ENCODE peak calls at places on chromosomes 6 and 20, in four cellular contexts. One of them, this sample, is unnamed.

GRCh38 chr20:57865266-57865665 is 155.5 kb upstream of the PMEPA1 start:
- ATAC-seq in sciatic nerve: no peak
- ATAC-seq in RWPE2: no peak
- ATAC-seq in activated naive CD8-positive, alpha-beta T cell treated with anti-CD3 and anti-CD28 coated beads, Interleukin-2, amount 50 U/mL, for 24 hours: no peak
- ATAC-seq in this sample: no peak

GRCh38 chr6:1227935-1228753 is 83.8 kb upstream of the FOXQ1 start:
- ATAC-seq in sciatic nerve: no peak
- ATAC-seq in RWPE2: no peak
- ATAC-seq in activated naive CD8-positive, alpha-beta T cell treated with anti-CD3 and anti-CD28 coated beads, Interleukin-2, amount 50 U/mL, for 24 hours: no peak
- ATAC-seq in this sample: peak; percentile 61

GRCh38 chr6:168017629-168018028 is 20.2 kb downstream of the KIF25 start:
- ATAC-seq in sciatic nerve: no peak
- ATAC-seq in RWPE2: no peak
- ATAC-seq in activated naive CD8-positive, alpha-beta T cell treated with anti-CD3 and anti-CD28 coated beads, Interleukin-2, amount 50 U/mL, for 24 hours: no peak
- ATAC-seq in this sample: no peak

GRCh38 chr6:110755411-110755834 is 59.8 kb downstream of the CDK19 start:
- ATAC-seq in sciatic nerve: no peak
- ATAC-seq in RWPE2: no peak
- ATAC-seq in activated naive CD8-positive, alpha-beta T cell treated with anti-CD3 and anti-CD28 coated beads, Interleukin-2, amount 50 U/mL, for 24 hours: no peak
- ATAC-seq in this sample: no peak

GRCh38 chr20:38789503-38790209 is 15.8 kb upstream of the PPP1R16B start:
- ATAC-seq in sciatic nerve: no peak
- ATAC-seq in RWPE2: peak; percentile 77
- ATAC-seq in activated naive CD8-positive, alpha-beta T cell treated with anti-CD3 and anti-CD28 coated beads, Interleukin-2, amount 50 U/mL, for 24 hours: no peak
- ATAC-seq in this sample: peak; percentile 91

GRCh38 chr6:137111296-137112066 is 62.0 kb downstream of the IL22RA2 start:
- ATAC-seq in sciatic nerve: no peak
- ATAC-seq in RWPE2: no peak
- ATAC-seq in activated naive CD8-positive, alpha-beta T cell treated with anti-CD3 and anti-CD28 coated beads, Interleukin-2, amount 50 U/mL, for 24 hours: no peak
- ATAC-seq in this sample: no peak

GRCh38 chr20:12570371-12570770 is 438.4 kb upstream of the SPTLC3 start:
- ATAC-seq in sciatic nerve: no peak
- ATAC-seq in RWPE2: peak; percentile 35
- ATAC-seq in activated naive CD8-positive, alpha-beta T cell treated with anti-CD3 and anti-CD28 coated beads, Interleukin-2, amount 50 U/mL, for 24 hours: no peak
- ATAC-seq in this sample: no peak

GRCh38 chr20:6590891-6591679 is 176.4 kb upstream of the BMP2 start:
- ATAC-seq in sciatic nerve: no peak
- ATAC-seq in RWPE2: peak; percentile 89
- ATAC-seq in activated naive CD8-positive, alpha-beta T cell treated with anti-CD3 and anti-CD28 coated beads, Interleukin-2, amount 50 U/mL, for 24 hours: no peak
- ATAC-seq in this sample: peak; percentile 95

GRCh38 chr20:35768731-35769664 is 2.8 kb upstream of the PHF20 start:
- ATAC-seq in sciatic nerve: peak; percentile 88
- ATAC-seq in RWPE2: peak; percentile 78
- ATAC-seq in activated naive CD8-positive, alpha-beta T cell treated with anti-CD3 and anti-CD28 coated beads, Interleukin-2, amount 50 U/mL, for 24 hours: peak; percentile 34
- ATAC-seq in this sample: peak; percentile 63

GRCh38 chr20:51767018-51767866 is 948 bp downstream of the ATP9A start:
- ATAC-seq in sciatic nerve: peak; percentile 90
- ATAC-seq in RWPE2: peak; percentile 91
- ATAC-seq in activated naive CD8-positive, alpha-beta T cell treated with anti-CD3 and anti-CD28 coated beads, Interleukin-2, amount 50 U/mL, for 24 hours: peak; percentile 88
- ATAC-seq in this sample: peak; percentile 96

GRCh38 chr20:49534314-49534713 is 33.6 kb downstream of the PTGIS start:
- ATAC-seq in sciatic nerve: peak; percentile 78
- ATAC-seq in RWPE2: peak; percentile 75
- ATAC-seq in activated naive CD8-positive, alpha-beta T cell treated with anti-CD3 and anti-CD28 coated beads, Interleukin-2, amount 50 U/mL, for 24 hours: peak; percentile 60
- ATAC-seq in this sample: peak; percentile 51

GRCh38 chr20:51144476-51144875 is 121.6 kb upstream of the KCNG1 start:
- ATAC-seq in sciatic nerve: no peak
- ATAC-seq in RWPE2: no peak
- ATAC-seq in activated naive CD8-positive, alpha-beta T cell treated with anti-CD3 and anti-CD28 coated beads, Interleukin-2, amount 50 U/mL, for 24 hours: no peak
- ATAC-seq in this sample: no peak

GRCh38 chr6:36729169-36729549 is 31.5 kb downstream of the RAB44 start:
- ATAC-seq in sciatic nerve: peak; percentile 7
- ATAC-seq in RWPE2: no peak
- ATAC-seq in activated naive CD8-positive, alpha-beta T cell treated with anti-CD3 and anti-CD28 coated beads, Interleukin-2, amount 50 U/mL, for 24 hours: no peak
- ATAC-seq in this sample: no peak

GRCh38 chr6:32867559-32868256 is 13.7 kb downstream of the PSMB9 start:
- ATAC-seq in sciatic nerve: no peak
- ATAC-seq in RWPE2: no peak
- ATAC-seq in activated naive CD8-positive, alpha-beta T cell treated with anti-CD3 and anti-CD28 coated beads, Interleukin-2, amount 50 U/mL, for 24 hours: peak; percentile 31
- ATAC-seq in this sample: no peak

GRCh38 chr6:74705451-74705850 is 500.4 kb downstream of the COL12A1 start:
- ATAC-seq in sciatic nerve: no peak
- ATAC-seq in RWPE2: no peak
- ATAC-seq in activated naive CD8-positive, alpha-beta T cell treated with anti-CD3 and anti-CD28 coated beads, Interleukin-2, amount 50 U/mL, for 24 hours: no peak
- ATAC-seq in this sample: no peak

GRCh38 chr20:662289-663192 is 9.5 kb upstream of the SRXN1 start:
- ATAC-seq in sciatic nerve: no peak
- ATAC-seq in RWPE2: no peak
- ATAC-seq in activated naive CD8-positive, alpha-beta T cell treated with anti-CD3 and anti-CD28 coated beads, Interleukin-2, amount 50 U/mL, for 24 hours: no peak
- ATAC-seq in this sample: no peak